ENCODE peak calls at places on chromosomes 6 and 20, in eight cellular contexts. L, W, T, Q, E, D, Z and U are unnamed samples. For H3K27me3, the result is how much of the 10 kb centered on the place peaks cover.

GRCh38 chr6:158198461-158198860 is 30.3 kb downstream of the GTF2H5 start:
- DNase-seq in L (no peak), W (no peak), T (no peak), Q (no peak), E (no peak), D (no peak), Z (no peak), U (no peak)

GRCh38 chr6:27547157-27548075 is 74.5 kb upstream of the ZNF184 start:
- DNase-seq in L (peak), W (peak), T (peak), Q (no peak), E (no peak), D (peak), Z (no peak), U (peak)

GRCh38 chr6:154986787-154987235 is 8.3 kb upstream of the TIAM2 start:
- DNase-seq in L (no peak), W (no peak), T (no peak), Q (no peak), E (no peak), D (no peak), Z (no peak), U (no peak)

GRCh38 chr20:34891166-34892062 is 15.0 kb downstream of the ACSS2 start:
- DNase-seq in L (no peak), W (peak), T (peak), Q (no peak), E (no peak), D (no peak), Z (no peak), U (no peak)

GRCh38 chr20:23659989-23660837 is 22.5 kb upstream of the CST3 start:
- DNase-seq in L (no peak), W (peak), T (no peak), Q (no peak), E (no peak), D (no peak), Z (no peak), U (no peak)

GRCh38 chr6:42742116-42742894 is 3.6 kb downstream of the TBCC start:
- DNase-seq in L (no peak), W (peak), T (peak), Q (no peak), E (no peak), D (no peak), Z (peak), U (no peak)

GRCh38 chr20:15446373-15446772 is 1109.0 kb upstream of the FLRT3 start:
- DNase-seq in L (no peak), W (no peak), T (peak), Q (no peak), E (peak), D (peak), Z (no peak), U (no peak)

GRCh38 chr6:97147421-97147820 is 135.6 kb downstream of the MMS22L start:
- DNase-seq in L (no peak), W (no peak), T (peak), Q (no peak), E (no peak), D (no peak), Z (no peak), U (no peak)

GRCh38 chr6:11042025-11042749 is 1.9 kb downstream of the ELOVL2 start:
- DNase-seq in L (no peak), W (no peak), T (no peak), Q (no peak), E (no peak), D (no peak), Z (no peak), U (no peak)

GRCh38 chr6:38503032-38503784 is 136.5 kb downstream of the BTBD9 start:
- DNase-seq in L (peak), W (no peak), T (no peak), Q (no peak), E (no peak), D (no peak), Z (no peak), U (peak)

GRCh38 chr20:36404435-36404978 is 98.4 kb downstream of the DLGAP4 start:
- DNase-seq in L (no peak), W (no peak), T (no peak), Q (no peak), E (no peak), D (no peak), Z (no peak), U (no peak)

GRCh38 chr6:169530762-169531143 is 171.1 kb downstream of the WDR27 start:
- DNase-seq in L (no peak), W (no peak), T (no peak), Q (no peak), E (no peak), D (no peak), Z (no peak), U (no peak)

GRCh38 chr6:32854376-32855178 is 585 bp downstream of the PSMB9 start:
- DNase-seq in L (no peak), W (peak), T (peak), Q (no peak), E (no peak), D (peak), Z (no peak), U (no peak)

GRCh38 chr6:73803562-73804221 is 107.7 kb downstream of the CD109 start:
- DNase-seq in L (peak), W (peak), T (peak), Q (no peak), E (no peak), D (peak), Z (no peak), U (peak)

GRCh38 chr6:42279144-42279781 is 61.6 kb upstream of the MRPS10 start:
- DNase-seq in L (no peak), W (peak), T (peak), Q (no peak), E (peak), D (peak), Z (no peak), U (peak)

GRCh38 chr6:105692630-105693212 is 289.8 kb upstream of the PREP start:
- DNase-seq in L (no peak), W (no peak), T (no peak), Q (no peak), E (no peak), D (no peak), Z (no peak), U (no peak)
- H3K27me3 ChIP-seq in L (under half), W (under half), T (under half), Q (under half), E (under half), D (under half), Z (under half), U (under half)

DNA sequence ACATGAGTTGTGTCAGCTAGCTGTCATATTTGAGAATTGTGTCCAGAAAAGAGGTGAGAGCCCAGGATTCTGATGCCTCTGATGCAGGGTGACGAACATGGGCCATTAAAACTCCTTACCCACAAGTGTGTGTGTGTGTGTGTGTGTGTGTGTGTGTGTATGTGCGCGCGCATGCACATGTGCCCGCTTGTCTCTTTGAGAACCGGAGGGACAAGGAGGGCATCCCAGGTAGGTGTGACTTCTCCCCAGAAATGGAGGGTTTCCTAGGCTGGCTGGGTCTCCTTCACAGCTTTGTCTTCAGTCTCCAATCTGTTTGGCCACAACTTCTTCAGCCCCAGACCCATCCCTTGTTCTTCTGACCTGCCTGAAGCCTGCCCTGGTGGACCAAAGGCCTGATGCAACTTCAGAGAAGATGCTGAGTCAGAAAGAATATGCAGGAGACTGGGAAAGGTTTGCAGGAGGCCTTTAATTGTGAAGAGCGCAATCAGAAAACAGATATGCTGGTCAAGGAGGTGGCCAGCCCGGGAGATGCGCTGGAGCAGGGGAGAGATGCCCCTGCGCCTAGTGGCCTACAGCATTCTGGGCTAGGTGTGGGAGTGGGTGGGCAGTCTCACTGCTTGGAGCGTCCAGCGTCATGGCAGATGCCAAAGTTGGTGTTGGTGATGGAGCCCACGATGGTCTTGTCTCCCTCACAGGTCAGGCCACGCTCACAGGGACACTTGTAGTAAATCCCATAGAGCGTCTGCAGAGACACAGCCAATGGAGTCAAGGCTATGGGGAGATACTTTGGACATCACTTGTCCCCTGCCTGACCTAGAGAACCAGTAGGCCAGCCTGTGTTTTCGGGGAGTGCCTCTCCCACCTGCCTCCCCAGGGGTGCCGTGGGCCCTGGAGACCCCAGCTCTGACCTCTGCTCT is 2.3 kb downstream of the CLPS start:
- DNase-seq in L (no peak), W (no peak), T (no peak), Q (no peak), E (no peak), D (no peak), Z (no peak), U (no peak)
- H3K27me3 ChIP-seq in L (under half), W (under half), T (under half), Q (under half), E (under half), D (under half), Z (under half), U (under half)

DNA sequence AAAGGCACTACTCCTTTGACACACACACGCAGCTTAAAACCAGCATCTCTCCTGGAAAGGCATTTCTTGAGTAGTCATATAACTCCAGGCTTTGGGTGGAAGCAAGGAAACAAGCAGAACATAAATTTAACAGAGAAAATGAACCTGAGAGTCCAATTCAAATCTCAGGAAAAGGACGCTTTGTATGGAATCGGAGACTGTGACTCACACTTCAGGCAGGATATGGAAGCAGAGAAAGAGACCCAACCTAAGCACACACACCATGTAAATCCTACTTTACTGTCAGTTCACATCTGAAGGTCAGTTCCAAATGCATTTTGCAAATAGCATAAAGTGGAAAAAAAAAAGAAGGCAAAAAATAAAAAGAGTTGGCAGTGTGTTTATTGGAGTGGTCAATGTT is 283.8 kb upstream of the NT5E start:
- DNase-seq in L (no peak), W (no peak), T (no peak), Q (no peak), E (no peak), D (no peak), Z (no peak), U (no peak)
- H3K27me3 ChIP-seq in L (under half), W (under half), T (under half), Q (under half), E (under half), D (under half), Z (under half), U (under half)

DNA sequence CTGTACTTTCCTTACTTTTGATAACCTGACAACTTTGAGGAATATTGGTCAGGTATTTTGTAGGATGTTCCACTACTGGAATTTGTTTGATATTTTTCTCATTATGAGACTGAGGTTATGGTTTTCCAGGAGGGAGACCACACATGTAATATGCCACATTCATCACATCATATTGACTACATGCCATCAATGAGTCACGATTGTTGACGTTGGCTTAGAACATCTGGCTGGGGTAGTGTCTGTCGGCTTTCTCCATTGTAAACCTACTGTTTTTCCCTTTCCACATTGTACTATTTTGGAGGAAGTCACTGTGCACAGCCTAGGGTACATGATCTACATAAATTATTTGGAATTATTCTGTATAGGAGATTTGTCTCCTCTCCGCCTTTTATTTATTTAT is 1.4 kb upstream of the STX11 start:
- DNase-seq in L (no peak), W (peak), T (no peak), Q (no peak), E (no peak), D (no peak), Z (no peak), U (no peak)
- H3K27me3 ChIP-seq in L (under half), W (under half), T (under half), Q (under half), E (under half), D (half or more), Z (under half), U (under half)

GRCh38 chr6:40042232-40042631 is 108.0 kb upstream of the MOCS1 start:
- DNase-seq in L (no peak), W (no peak), T (peak), Q (no peak), E (no peak), D (no peak), Z (no peak), U (no peak)
- H3K27me3 ChIP-seq in L (under half), W (under half), T (under half), Q (under half), E (under half), D (under half), Z (under half), U (under half)